ENCODE peak calls at places on chromosomes 1 and 21, in ten cellular contexts. T is HL-60, W is endothelial cell, Y is GM10248, U is mammary epithelial cell, Q is brain microvascular endothelial cell, F is endothelial cell of umbilical vein, E is breast epithelium, X is astrocyte of the spinal cord, N is NB4. K is an unnamed sample.

GRCh38 chr1:221887091-221887746 is 145.3 kb upstream of the DUSP10 start:
- DNase-seq in W (no peak), E (peak; percentile 73), Q (peak; percentile 78), N (peak; percentile 21), X (peak; percentile 72), T (no peak), F (no peak), U (peak; percentile 100), Y (no peak), K (no peak)

GRCh38 chr1:58893257-58893869 is 109.5 kb upstream of the JUN start:
- DNase-seq in T (no peak), X (no peak), N (no peak), F (peak; percentile 96), W (no peak), Q (no peak), U (no peak), E (no peak), Y (no peak), K (no peak)

GRCh38 chr1:8520483-8520966 is 202.6 kb downstream of the SLC45A1 start:
- DNase-seq in X (peak; percentile 53), F (no peak), Q (no peak), E (no peak), W (no peak), T (no peak), U (peak; percentile 33), N (no peak), Y (no peak), K (no peak)

GRCh38 chr1:15090373-15090772 is 63.2 kb upstream of the TMEM51 start:
- DNase-seq in F (peak; percentile 57), U (peak; percentile 30), Q (no peak), T (no peak), W (peak; percentile 86), E (peak; percentile 83), N (no peak), Y (no peak), X (no peak), K (peak; percentile 77)

GRCh38 chr1:36542962-36543515 is 60.3 kb upstream of the CSF3R start:
- DNase-seq in Q (no peak), X (no peak), U (no peak), T (no peak), F (no peak), E (no peak), N (peak; percentile 23), Y (no peak), W (peak; percentile 33), K (no peak)

GRCh38 chr1:55347786-55348185 is 132.6 kb upstream of the USP24 start:
- DNase-seq in T (no peak), F (peak; percentile 17), W (no peak), E (no peak), Q (peak; percentile 61), U (no peak), Y (no peak), X (no peak), N (no peak), K (no peak)

GRCh38 chr21:43803558-43804300 is 14.4 kb downstream of the RRP1 start:
- DNase-seq in W (no peak), X (no peak), F (no peak), Y (no peak), E (no peak), U (no peak), Q (no peak), N (no peak), T (no peak), K (no peak)

GRCh38 chr1:115477071-115477470 is 139.0 kb upstream of the NGF start:
- DNase-seq in T (no peak), F (no peak), Q (no peak), U (no peak), W (no peak), N (no peak), Y (no peak), X (no peak), E (peak; percentile 11), K (no peak)

GRCh38 chr1:243253927-243254232 is 1.2 kb downstream of the CEP170 start:
- DNase-seq in W (no peak), E (no peak), T (peak; percentile 15), Q (no peak), Y (no peak), N (no peak), U (peak; percentile 9), X (no peak), F (no peak), K (no peak)

GRCh38 chr1:25899792-25900191 is 6.4 kb downstream of the STMN1 start:
- DNase-seq in U (no peak), X (no peak), T (no peak), Y (no peak), F (no peak), N (no peak), Q (no peak), E (no peak), W (no peak), K (no peak)

GRCh38 chr1:185984113-185984836 is 250.1 kb downstream of the HMCN1 start:
- DNase-seq in Q (no peak), N (no peak), T (no peak), X (no peak), F (no peak), W (no peak), U (no peak), Y (no peak), E (no peak), K (no peak)

GRCh38 chr1:201391651-201392511 is 7.2 kb downstream of the LAD1 start:
- DNase-seq in Y (no peak), F (no peak), W (no peak), T (no peak), E (no peak), N (no peak), Q (no peak), X (no peak), U (no peak), K (no peak)

GRCh38 chr1:60935599-60935990 is 146.8 kb upstream of the NFIA start:
- DNase-seq in E (no peak), F (no peak), Y (no peak), T (no peak), N (no peak), X (no peak), Q (no peak), W (no peak), U (no peak), K (no peak)

GRCh38 chr1:94061513-94062443 is 59.2 kb downstream of the ABCA4 start:
- DNase-seq in X (peak; percentile 83), T (peak; percentile 48), N (peak; percentile 56), U (peak; percentile 47), Y (peak; percentile 74), F (peak; percentile 86), E (peak; percentile 36), W (peak; percentile 70), Q (peak; percentile 86), K (peak; percentile 44)

GRCh38 chr1:40711465-40712404 is 20.2 kb downstream of the NFYC start:
- DNase-seq in T (peak; percentile 11), Y (no peak), X (peak; percentile 70), F (peak; percentile 42), E (no peak), Q (peak; percentile 45), N (no peak), U (peak; percentile 92), W (no peak), K (no peak)

GRCh38 chr21:27735699-27736098 is 768.8 kb upstream of the ADAMTS5 start:
- DNase-seq in T (no peak), Y (no peak), E (no peak), N (no peak), Q (no peak), W (no peak), F (no peak), U (no peak), X (no peak), K (no peak)

GRCh38 chr1:34131396-34132160 is 33.5 kb downstream of the CSMD2 start:
- DNase-seq in N (no peak), W (no peak), U (no peak), X (no peak), F (no peak), E (no peak), Y (no peak), Q (no peak), T (no peak), K (no peak)

GRCh38 chr1:74650561-74650960 is 23.0 kb downstream of the ERICH3 start:
- DNase-seq in U (peak; percentile 63), W (no peak), X (peak; percentile 58), T (no peak), Y (no peak), E (no peak), F (no peak), N (no peak), Q (peak; percentile 22), K (no peak)

GRCh38 chr1:198919667-198920398 is 281.0 kb downstream of the PTPRC start:
- DNase-seq in Q (no peak), T (no peak), Y (no peak), N (peak; percentile 37), X (peak; percentile 37), F (no peak), E (no peak), W (no peak), U (peak; percentile 56), K (no peak)

GRCh38 chr1:23019094-23019850 is at the start of gene KDM1A:
- DNase-seq in T (peak; percentile 98), F (peak; percentile 97), Q (peak; percentile 98), Y (peak; percentile 95), W (peak; percentile 95), N (peak; percentile 98), E (peak; percentile 94), X (peak; percentile 99), U (peak; percentile 97), K (peak; percentile 93)
- TF ChIP-seq CTCF in T (no peak), F (peak; percentile 22), Q (peak; percentile 30), Y (peak; percentile 43), W (no peak), N (peak; percentile 4), E (no peak), X (peak; percentile 40), U (peak; percentile 25), K (peak; percentile 38)

DNA sequence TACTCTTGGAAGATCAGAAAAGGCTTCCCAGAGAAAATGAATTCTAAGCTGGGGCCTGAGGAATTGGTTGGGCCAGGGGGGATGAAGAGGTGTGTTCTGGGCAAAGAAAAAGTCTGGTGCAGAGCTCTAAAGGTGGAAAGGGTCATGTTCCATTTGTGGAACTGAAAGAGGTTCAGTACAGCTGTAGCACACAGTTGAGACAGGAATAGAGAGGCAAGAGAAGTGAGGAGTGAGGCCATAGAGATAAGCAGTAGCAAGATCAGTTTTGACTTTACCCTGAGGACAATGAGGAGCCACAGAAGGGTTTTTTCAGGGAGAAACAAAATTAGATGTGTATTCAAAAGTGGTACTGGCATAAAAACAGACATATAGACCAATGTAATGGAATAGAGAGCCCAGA is 30.3 kb upstream of the MUTYH start:
- DNase-seq in Y (peak; percentile 38), W (no peak), F (no peak), T (no peak), E (no peak), Q (no peak), U (no peak), N (no peak), X (no peak), K (no peak)
- TF ChIP-seq CTCF in Y (no peak), W (no peak), F (no peak), T (no peak), E (no peak), Q (no peak), U (no peak), N (no peak), X (no peak), K (no peak)

GRCh38 chr1:116842654-116843053 is 67.1 kb upstream of the PTGFRN start:
- DNase-seq in X (no peak), Q (no peak), E (no peak), T (no peak), Y (no peak), N (no peak), W (no peak), F (peak; percentile 20), U (no peak), K (no peak)
- TF ChIP-seq CTCF in X (peak; percentile 25), Q (peak; percentile 43), E (no peak), T (no peak), Y (no peak), N (no peak), W (no peak), F (no peak), U (peak; percentile 50), K (no peak)

GRCh38 chr21:46245213-46245915 is 16.8 kb upstream of the LSS start:
- DNase-seq in Q (no peak), Y (no peak), E (no peak), X (no peak), N (no peak), W (no peak), T (no peak), F (no peak), U (no peak), K (no peak)
- TF ChIP-seq CTCF in Q (peak; percentile 16), Y (no peak), E (no peak), X (peak; percentile 12), N (no peak), W (no peak), T (no peak), F (no peak), U (no peak), K (peak; percentile 8)

K was measured in progenitor cell of endocrine pancreas.